ENCODE peak calls at places on chromosomes 11 and 22, in four cellular contexts. I, V, Q and D are unnamed samples. For H3K27me3, the result is how much of the 10 kb centered on the place peaks cover.

GRCh38 chr11:119859684-119860083 is 130.7 kb upstream of the NECTIN1 start:
- DNase-seq in I (no peak), V (no peak), Q (no peak), D (no peak)

GRCh38 chr11:31645747-31646146 is 136.2 kb downstream of the ELP4 start:
- DNase-seq in I (no peak), V (no peak), Q (no peak), D (no peak)

GRCh38 chr22:23409976-23410375 is 170.1 kb downstream of the IGLL1 start:
- DNase-seq in I (no peak), V (no peak), Q (no peak), D (no peak)

GRCh38 chr11:62923634-62924411 is 2.7 kb upstream of the CHRM1 start:
- DNase-seq in I (no peak), V (peak), Q (no peak), D (no peak)

GRCh38 chr11:72083414-72083813 is 2.8 kb downstream of the LRRC51 start:
- DNase-seq in I (no peak), V (no peak), Q (no peak), D (no peak)

GRCh38 chr11:63920870-63921417 is 4.0 kb upstream of the RCOR2 start:
- DNase-seq in I (no peak), V (no peak), Q (no peak), D (no peak)

GRCh38 chr22:35625763-35626162 is 8.6 kb upstream of the MB start:
- DNase-seq in I (no peak), V (no peak), Q (no peak), D (no peak)

GRCh38 chr11:129750343-129751292 is 65.0 kb upstream of the TMEM45B start:
- DNase-seq in I (peak), V (peak), Q (peak), D (peak)

GRCh38 chr11:88377151-88377550 is 39.6 kb upstream of the CTSC start:
- DNase-seq in I (no peak), V (no peak), Q (no peak), D (no peak)

GRCh38 chr11:45180888-45181594 is 34.6 kb downstream of the PRDM11 start:
- DNase-seq in I (peak), V (peak), Q (no peak), D (no peak)
- H3K27ac ChIP-seq in I (peak), V (peak), Q (no peak), D (no peak)

DNA sequence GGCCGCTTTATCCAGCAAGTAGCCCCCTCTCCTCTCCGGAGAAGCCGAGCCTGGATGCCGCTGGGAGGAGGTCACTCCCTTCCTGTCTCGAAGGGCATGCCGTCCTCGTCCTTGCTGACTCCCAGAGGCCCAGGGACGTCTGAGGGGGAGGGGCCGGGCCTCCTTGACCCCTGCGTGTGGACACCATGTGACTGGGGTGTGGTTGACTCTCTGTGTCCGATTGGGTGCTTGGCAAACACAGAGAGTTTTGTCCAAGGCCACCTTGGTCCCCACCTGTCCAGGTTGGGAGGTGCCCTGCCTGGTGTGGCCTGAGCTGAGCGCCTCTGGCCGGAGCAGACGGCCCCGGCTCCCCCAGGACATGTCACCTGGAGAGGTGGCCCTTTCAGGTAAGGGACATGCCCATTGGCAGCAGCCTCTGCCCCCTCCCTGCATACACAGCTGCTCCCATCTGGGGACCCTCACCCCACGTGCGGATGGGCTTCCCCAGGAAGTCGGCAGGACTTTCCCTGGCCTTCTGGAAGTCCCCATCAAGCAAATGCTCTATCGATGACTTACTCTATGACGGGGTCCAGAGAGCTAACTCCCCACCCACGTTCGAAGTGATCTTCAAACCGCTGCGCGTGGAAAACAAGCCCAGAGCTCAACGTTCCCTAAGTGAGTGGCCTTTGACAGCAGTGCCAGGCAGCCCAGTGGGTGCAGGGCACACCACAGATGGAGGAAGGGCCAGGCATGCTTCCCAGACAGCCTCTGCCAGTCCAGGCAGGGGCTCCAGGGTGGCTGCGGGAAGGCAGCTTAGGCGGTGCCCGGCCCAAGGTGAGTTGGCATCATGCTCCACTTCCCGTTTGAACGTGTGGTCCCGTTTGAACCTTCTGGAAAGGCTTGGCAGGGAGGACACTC is at the start of gene SMIM38:
- DNase-seq in I (no peak), V (no peak), Q (no peak), D (no peak)
- H3K27me3 ChIP-seq in I (under half), V (under half), Q (under half), D (under half)

GRCh38 chr11:134724779-134725140 is 312.7 kb upstream of the B3GAT1 start:
- DNase-seq in I (no peak), V (no peak), Q (no peak), D (no peak)

GRCh38 chr11:134725211-134725610 is 313.2 kb upstream of the B3GAT1 start:
- DNase-seq in I (no peak), V (no peak), Q (no peak), D (no peak)

GRCh38 chr11:134727636-134728035 is 315.6 kb upstream of the B3GAT1 start:
- DNase-seq in I (no peak), V (no peak), Q (no peak), D (no peak)

GRCh38 chr11:134727204-134727603 is 315.2 kb upstream of the B3GAT1 start:
- DNase-seq in I (no peak), V (no peak), Q (no peak), D (no peak)

DNA sequence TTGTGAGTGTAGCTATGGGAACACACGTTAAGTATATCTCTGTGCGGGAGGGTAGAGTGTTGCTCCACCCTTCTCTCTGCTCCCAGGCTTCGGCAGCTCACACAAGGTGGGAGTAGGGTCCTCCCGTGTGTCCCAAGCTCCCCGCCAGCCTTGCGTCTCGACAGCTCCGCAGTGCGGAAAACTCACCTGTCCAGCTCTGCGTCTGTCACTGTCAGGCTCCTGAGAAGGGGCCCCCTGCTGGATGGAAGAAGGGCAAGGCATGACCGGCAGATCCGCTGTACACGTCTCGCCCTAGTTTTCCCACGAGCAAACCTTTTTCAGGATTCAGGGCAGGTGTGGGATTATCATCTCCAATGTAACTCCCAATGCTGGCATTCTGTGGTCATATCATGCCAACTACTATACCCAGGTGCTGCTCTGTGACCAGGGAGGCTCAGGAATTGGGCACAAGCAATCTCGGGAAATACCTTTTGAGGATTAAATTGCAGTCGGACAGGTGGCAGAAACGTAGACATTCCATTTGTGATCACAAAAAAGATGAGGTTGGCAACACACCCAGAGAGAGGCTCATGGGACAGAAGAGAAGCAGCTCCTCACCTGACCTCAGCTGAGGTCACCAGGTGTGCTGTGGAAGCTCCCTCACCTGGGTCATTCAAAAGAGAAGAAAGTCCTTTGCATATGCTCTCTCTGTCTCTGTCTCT is 314.0 kb upstream of the B3GAT1 start:
- DNase-seq in I (peak), V (peak), Q (no peak), D (no peak)
- TF ChIP-seq CTCF in I (peak), V (no peak), Q (peak), D (no peak)

GRCh38 chr11:113392522-113392921 is 4.9 kb downstream of the ANKK1 start:
- DNase-seq in I (no peak), V (no peak), Q (no peak), D (no peak)

GRCh38 chr11:113395782-113396336 is 8.3 kb downstream of the ANKK1 start:
- DNase-seq in I (no peak), V (no peak), Q (no peak), D (no peak)

GRCh38 chr11:113394919-113395318 is 7.3 kb downstream of the ANKK1 start:
- DNase-seq in I (no peak), V (no peak), Q (no peak), D (no peak)

GRCh38 chr11:113396693-113397092 is 9.1 kb downstream of the ANKK1 start:
- DNase-seq in I (no peak), V (no peak), Q (no peak), D (no peak)

DNA sequence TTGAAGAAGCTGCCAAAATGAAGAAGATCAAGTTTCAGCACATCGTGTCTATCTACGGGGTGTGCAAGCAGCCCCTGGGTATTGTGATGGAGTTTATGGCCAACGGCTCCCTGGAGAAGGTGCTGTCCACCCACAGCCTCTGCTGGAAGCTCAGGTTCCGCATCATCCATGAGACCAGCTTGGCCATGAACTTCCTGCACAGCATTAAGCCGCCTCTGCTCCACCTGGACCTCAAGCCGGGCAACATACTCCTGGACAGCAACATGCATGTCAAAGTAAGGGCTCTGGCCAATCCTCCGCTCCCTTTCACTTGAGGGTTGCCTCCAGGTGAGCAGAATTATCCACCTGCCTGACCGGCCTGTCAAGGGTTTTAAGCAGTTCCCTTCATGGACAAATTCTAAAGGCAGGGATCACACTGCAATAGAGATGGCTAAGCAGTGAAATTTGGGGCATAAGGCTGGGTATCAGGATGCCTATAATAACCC is 6.0 kb downstream of the ANKK1 start:
- DNase-seq in I (no peak), V (no peak), Q (no peak), D (no peak)
- H3K27ac ChIP-seq in I (no peak), V (no peak), Q (no peak), D (no peak)

DNA sequence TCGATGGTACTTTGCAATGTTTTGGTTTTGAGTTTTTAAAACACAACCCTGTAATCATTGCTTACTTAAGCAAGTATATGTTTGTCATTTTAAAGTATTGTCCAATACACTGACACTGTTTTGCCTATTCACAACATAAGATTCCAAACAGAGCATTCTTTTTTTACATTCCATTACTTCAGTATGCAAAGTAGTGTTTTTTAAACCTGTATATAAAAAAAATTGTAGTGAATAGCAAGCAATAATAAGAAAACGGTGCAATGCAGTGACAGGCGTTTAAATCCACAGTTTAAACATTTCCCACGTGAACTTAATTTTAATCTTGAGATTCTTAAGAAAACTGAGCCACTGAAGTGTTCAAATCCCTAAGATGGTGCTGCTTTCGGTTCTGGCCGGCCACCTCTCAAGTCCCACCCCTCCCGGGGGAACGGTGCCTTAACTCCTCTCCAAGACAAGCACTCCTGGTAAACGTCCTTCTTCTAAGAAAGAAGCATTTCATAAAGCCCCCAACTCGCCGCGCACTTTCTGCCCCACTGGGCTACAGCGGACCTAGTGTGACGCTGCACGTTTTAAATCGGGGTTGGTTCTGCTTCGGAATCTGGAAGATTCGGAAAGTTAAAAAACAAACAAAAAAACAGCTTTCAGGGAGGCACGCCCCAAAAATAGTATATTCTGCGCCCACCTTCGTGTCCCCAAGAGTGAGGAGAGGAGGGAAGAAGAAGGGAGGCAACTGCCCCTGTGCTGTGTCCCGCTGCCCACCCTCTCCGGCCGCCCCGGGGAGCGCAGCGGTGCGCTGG is 2.9 kb downstream of the PGR start:
- DNase-seq in I (no peak), V (no peak), Q (peak), D (no peak)
- H3K27me3 ChIP-seq in I (under half), V (under half), Q (under half), D (under half)

GRCh38 chr11:67482736-67483497 is at the start of gene AIP:
- DNase-seq in I (peak), V (peak), Q (peak), D (peak)
- TF ChIP-seq CTCF in I (no peak), V (peak), Q (no peak), D (peak)

GRCh38 chr11:34149786-34150185 is 44.4 kb downstream of the NAT10 start:
- DNase-seq in I (no peak), V (no peak), Q (no peak), D (no peak)

GRCh38 chr11:34151916-34152845 is 46.8 kb downstream of the NAT10 start:
- DNase-seq in I (no peak), V (no peak), Q (no peak), D (no peak)

GRCh38 chr11:34150494-34151151 is 45.2 kb downstream of the NAT10 start:
- DNase-seq in I (no peak), V (no peak), Q (no peak), D (no peak)

GRCh38 chr11:34149274-34149673 is 43.8 kb downstream of the NAT10 start:
- DNase-seq in I (no peak), V (no peak), Q (no peak), D (no peak)

DNA sequence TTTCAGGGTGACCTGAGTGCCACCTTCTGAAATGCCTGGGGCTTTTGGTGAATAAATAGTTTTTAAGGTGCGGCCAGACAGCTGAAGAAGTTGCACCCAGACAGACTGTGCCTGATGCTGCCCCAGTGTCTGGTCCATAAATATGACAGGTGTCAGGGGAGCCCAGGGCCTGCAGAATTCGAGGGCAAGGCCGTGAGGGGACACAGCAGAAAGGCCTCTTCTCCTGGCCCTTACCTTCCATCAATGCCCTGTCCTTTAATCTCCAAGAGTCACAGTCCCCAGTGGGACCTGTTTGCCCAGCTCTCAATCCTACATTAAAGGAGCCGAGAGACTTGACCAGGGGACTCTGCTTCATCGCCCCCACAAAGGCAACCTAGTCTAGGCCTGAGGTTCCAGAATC is 45.7 kb downstream of the NAT10 start:
- DNase-seq in I (no peak), V (no peak), Q (no peak), D (no peak)
- H3K27ac ChIP-seq in I (no peak), V (no peak), Q (no peak), D (no peak)

DNA sequence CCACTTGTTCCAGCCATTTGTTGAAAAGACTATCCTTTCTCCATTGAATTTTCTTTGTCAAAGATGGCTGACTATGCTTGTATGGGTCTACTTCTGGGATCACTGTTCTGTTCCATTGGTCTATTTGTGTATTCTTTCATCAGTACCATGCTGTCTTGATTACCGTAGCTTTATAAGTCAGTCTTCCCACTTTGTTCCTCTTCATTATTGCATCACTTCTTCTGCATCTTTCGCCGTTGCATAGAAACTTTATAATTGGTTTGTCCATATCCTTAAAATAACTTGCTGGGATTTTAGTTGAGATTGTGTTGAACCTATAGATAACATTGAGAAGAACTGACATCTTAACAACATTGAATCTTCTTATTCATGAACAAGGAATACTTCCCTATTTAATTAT is 598.8 kb downstream of the TBC1D22A start:
- DNase-seq in I (no peak), V (no peak), Q (no peak), D (no peak)
- H3K27me3 ChIP-seq in I (under half), V (under half), Q (under half), D (under half)